ENCODE peak calls at places on chromosomes 5 and 9, in six cellular contexts. One of them, this sample, is unnamed.

GRCh38 chr5:56816546-56817081 is 1.3 kb downstream of the MAP3K1 start:
- DNase-seq in neuronal stem cell: peak; percentile 45
- DNase-seq in IMR-90: peak; percentile 54
- DNase-seq in H9: peak; percentile 83
- DNase-seq in H1: no peak
- DNase-seq in mesenchymal stem cell: peak; percentile 79
- DNase-seq in this sample: peak; percentile 77

GRCh38 chr5:1777281-1778137 is 22.1 kb downstream of the MRPL36 start:
- DNase-seq in IMR-90: no peak
- DNase-seq in mesenchymal stem cell: no peak
- DNase-seq in H9: no peak
- DNase-seq in neuronal stem cell: no peak
- DNase-seq in H1: no peak
- DNase-seq in this sample: no peak

GRCh38 chr9:34709196-34709978 is 549 bp downstream of the CCL21 start:
- DNase-seq in mesenchymal stem cell: no peak
- DNase-seq in neuronal stem cell: no peak
- DNase-seq in H9: no peak
- DNase-seq in H1: no peak
- DNase-seq in IMR-90: no peak
- DNase-seq in this sample: no peak

GRCh38 chr5:56183507-56183906 is 49.6 kb downstream of the ANKRD55 start:
- DNase-seq in H1: no peak
- DNase-seq in IMR-90: peak; percentile 98
- DNase-seq in H9: no peak
- DNase-seq in mesenchymal stem cell: peak; percentile 88
- DNase-seq in neuronal stem cell: no peak
- DNase-seq in this sample: peak; percentile 19

GRCh38 chr9:6827370-6827949 is 69.7 kb downstream of the KDM4C start:
- DNase-seq in H1: peak; percentile 63
- DNase-seq in IMR-90: peak; percentile 54
- DNase-seq in neuronal stem cell: peak; percentile 72
- DNase-seq in H9: no peak
- DNase-seq in mesenchymal stem cell: peak; percentile 60
- DNase-seq in this sample: peak; percentile 74

GRCh38 chr9:76415731-76416130 is 21.5 kb upstream of the RFK start:
- DNase-seq in mesenchymal stem cell: no peak
- DNase-seq in IMR-90: no peak
- DNase-seq in H1: no peak
- DNase-seq in H9: no peak
- DNase-seq in neuronal stem cell: no peak
- DNase-seq in this sample: no peak

GRCh38 chr5:181186902-181187499 is 18.0 kb downstream of the TRIM7 start:
- DNase-seq in IMR-90: no peak
- DNase-seq in H1: no peak
- DNase-seq in H9: no peak
- DNase-seq in neuronal stem cell: no peak
- DNase-seq in mesenchymal stem cell: no peak
- DNase-seq in this sample: no peak

GRCh38 chr9:121750715-121751623 is 99.5 kb downstream of the DAB2IP start:
- DNase-seq in mesenchymal stem cell: no peak
- DNase-seq in IMR-90: no peak
- DNase-seq in H1: no peak
- DNase-seq in neuronal stem cell: no peak
- DNase-seq in H9: no peak
- DNase-seq in this sample: no peak

GRCh38 chr5:6081727-6082210 is 296.6 kb downstream of the MED10 start:
- DNase-seq in H9: no peak
- DNase-seq in H1: no peak
- DNase-seq in mesenchymal stem cell: no peak
- DNase-seq in neuronal stem cell: no peak
- DNase-seq in IMR-90: no peak
- DNase-seq in this sample: no peak

GRCh38 chr9:21919377-21920362 is 74.5 kb downstream of the CDKN2A start:
- DNase-seq in H1: no peak
- DNase-seq in neuronal stem cell: no peak
- DNase-seq in IMR-90: peak; percentile 88
- DNase-seq in mesenchymal stem cell: peak; percentile 83
- DNase-seq in H9: no peak
- DNase-seq in this sample: no peak

GRCh38 chr9:127776919-127777280 is 1.6 kb downstream of the SH2D3C start:
- DNase-seq in mesenchymal stem cell: no peak
- DNase-seq in H1: no peak
- DNase-seq in IMR-90: no peak
- DNase-seq in H9: no peak
- DNase-seq in neuronal stem cell: no peak
- DNase-seq in this sample: no peak

GRCh38 chr9:31637265-31637664 is 747.2 kb upstream of the ACO1 start:
- DNase-seq in neuronal stem cell: no peak
- DNase-seq in H9: no peak
- DNase-seq in mesenchymal stem cell: no peak
- DNase-seq in H1: no peak
- DNase-seq in IMR-90: no peak
- DNase-seq in this sample: no peak

GRCh38 chr5:6837519-6838110 is 124.4 kb downstream of the TENT4A start:
- DNase-seq in H9: no peak
- DNase-seq in neuronal stem cell: no peak
- DNase-seq in IMR-90: no peak
- DNase-seq in H1: peak; percentile 96
- DNase-seq in mesenchymal stem cell: no peak
- DNase-seq in this sample: no peak

GRCh38 chr5:76537073-76537543 is 86.1 kb downstream of the F2RL2 start:
- DNase-seq in H9: no peak
- DNase-seq in IMR-90: peak; percentile 2
- DNase-seq in H1: no peak
- DNase-seq in neuronal stem cell: no peak
- DNase-seq in mesenchymal stem cell: no peak
- DNase-seq in this sample: no peak

GRCh38 chr5:50667653-50668403 is 1.4 kb downstream of the PARP8 start:
- DNase-seq in neuronal stem cell: peak; percentile 67
- DNase-seq in IMR-90: peak; percentile 52
- DNase-seq in H1: no peak
- DNase-seq in mesenchymal stem cell: peak; percentile 88
- DNase-seq in H9: peak; percentile 77
- DNase-seq in this sample: peak; percentile 64

GRCh38 chr5:87770016-87770415 is 357.3 kb upstream of the CCNH start:
- DNase-seq in neuronal stem cell: no peak
- DNase-seq in H9: no peak
- DNase-seq in mesenchymal stem cell: no peak
- DNase-seq in IMR-90: no peak
- DNase-seq in H1: no peak
- DNase-seq in this sample: no peak

GRCh38 chr5:16852251-16853005 is 83.7 kb downstream of the MYO10 start:
- DNase-seq in mesenchymal stem cell: no peak
- DNase-seq in IMR-90: no peak
- DNase-seq in H1: no peak
- DNase-seq in H9: no peak
- DNase-seq in neuronal stem cell: no peak
- DNase-seq in this sample: no peak

GRCh38 chr5:39517800-39518199 is 93.0 kb upstream of the DAB2 start:
- DNase-seq in IMR-90: peak; percentile 92
- DNase-seq in H9: no peak
- DNase-seq in mesenchymal stem cell: peak; percentile 69
- DNase-seq in H1: no peak
- DNase-seq in neuronal stem cell: no peak
- DNase-seq in this sample: peak; percentile 41

GRCh38 chr5:177365845-177366527 is 8.3 kb downstream of the RGS14 start:
- DNase-seq in IMR-90: no peak
- DNase-seq in H9: no peak
- DNase-seq in mesenchymal stem cell: no peak
- DNase-seq in neuronal stem cell: no peak
- DNase-seq in H1: no peak
- DNase-seq in this sample: no peak

GRCh38 chr9:116008278-116008677 is 145.3 kb upstream of the PAPPA start:
- DNase-seq in H1: no peak
- DNase-seq in H9: no peak
- DNase-seq in IMR-90: peak; percentile 52
- DNase-seq in mesenchymal stem cell: no peak
- DNase-seq in neuronal stem cell: no peak
- DNase-seq in this sample: no peak

GRCh38 chr9:117232266-117232665 is 182.6 kb downstream of the ASTN2 start:
- DNase-seq in neuronal stem cell: no peak
- DNase-seq in H9: no peak
- DNase-seq in mesenchymal stem cell: no peak
- DNase-seq in H1: no peak
- DNase-seq in IMR-90: no peak
- DNase-seq in this sample: no peak

GRCh38 chr5:14778789-14779070 is 92.8 kb downstream of the ANKH start:
- DNase-seq in H1: no peak
- DNase-seq in H9: no peak
- DNase-seq in IMR-90: no peak
- DNase-seq in mesenchymal stem cell: no peak
- DNase-seq in neuronal stem cell: no peak
- DNase-seq in this sample: no peak

GRCh38 chr5:123599171-123599570 is 87.2 kb downstream of the CSNK1G3 start:
- DNase-seq in H1: no peak
- DNase-seq in neuronal stem cell: no peak
- DNase-seq in mesenchymal stem cell: no peak
- DNase-seq in H9: no peak
- DNase-seq in IMR-90: peak; percentile 12
- DNase-seq in this sample: no peak

DNA sequence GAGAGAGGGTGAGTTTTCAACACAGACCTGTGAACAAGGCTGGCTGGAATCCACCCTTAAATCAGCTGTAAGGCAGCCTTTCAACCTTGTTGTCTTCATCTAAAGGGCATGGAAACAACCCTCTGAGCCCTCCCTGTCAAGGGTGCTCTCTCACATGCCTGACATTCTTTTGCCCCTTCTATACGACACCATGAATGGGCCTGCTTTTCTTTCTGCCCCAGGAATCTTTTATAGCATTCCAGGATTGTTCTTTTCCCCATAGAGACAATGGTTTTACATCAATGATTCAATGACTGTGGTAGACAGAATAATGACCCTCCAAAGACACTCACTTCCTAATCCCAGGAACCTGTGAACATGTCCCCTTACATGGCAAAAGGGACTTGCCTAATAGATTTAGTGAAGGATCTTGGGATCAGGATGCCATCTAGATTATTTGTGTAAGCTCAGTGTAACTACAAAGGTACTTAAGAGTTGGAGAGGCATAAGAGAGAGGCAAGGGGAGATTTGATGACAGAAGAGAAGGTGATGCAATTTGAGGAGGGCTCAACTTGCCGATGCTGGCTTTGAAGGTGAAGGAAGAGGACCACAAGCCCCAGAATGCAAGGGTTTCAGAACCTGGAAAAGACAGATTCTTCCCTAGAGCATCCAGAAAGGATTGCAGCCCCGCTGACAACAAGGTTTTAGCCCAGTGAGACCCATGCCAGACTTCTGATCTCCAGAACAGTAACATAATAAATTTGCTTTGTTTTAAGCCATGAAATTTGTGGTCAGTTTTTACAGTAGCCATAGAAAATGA is 29.2 kb upstream of the HMHB1 start:
- DNase-seq in IMR-90: no peak
- DNase-seq in mesenchymal stem cell: no peak
- DNase-seq in neuronal stem cell: peak; percentile 62
- DNase-seq in H1: no peak
- DNase-seq in H9: peak; percentile 44
- DNase-seq in this sample: no peak
- H3K18ac ChIP-seq in IMR-90: no peak overlapping the region
- H3K18ac ChIP-seq in mesenchymal stem cell: no peak overlapping the region
- H3K18ac ChIP-seq in neuronal stem cell: no peak overlapping the region
- H3K18ac ChIP-seq in H1: no peak overlapping the region
- H3K18ac ChIP-seq in H9: no peak overlapping the region
- H3K18ac ChIP-seq in this sample: no peak overlapping the region

DNA sequence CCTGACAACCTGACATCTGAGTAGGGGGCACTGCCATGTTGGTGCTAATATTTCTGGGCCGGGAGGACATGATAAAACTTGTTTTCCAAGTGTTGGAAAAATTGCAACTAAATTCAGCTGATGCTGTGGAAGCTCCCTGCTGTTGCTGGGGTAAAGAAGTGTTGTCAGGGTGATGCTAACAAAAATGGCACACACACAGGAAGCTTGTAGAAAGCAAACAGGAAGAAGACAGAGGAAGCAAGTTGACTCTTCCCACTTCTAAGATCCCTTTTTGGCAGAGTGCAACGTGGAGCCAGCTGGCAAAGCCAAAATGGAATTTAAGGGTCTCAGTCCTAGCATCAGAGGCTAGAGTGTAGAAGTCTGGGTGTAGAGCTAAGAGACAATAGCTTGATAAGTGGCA is 11.3 kb upstream of the RIOK2 start:
- DNase-seq in neuronal stem cell: no peak
- DNase-seq in IMR-90: no peak
- DNase-seq in mesenchymal stem cell: no peak
- DNase-seq in H1: no peak
- DNase-seq in H9: no peak
- DNase-seq in this sample: no peak
- H3K14ac ChIP-seq in neuronal stem cell: no peak overlapping the region
- H3K14ac ChIP-seq in IMR-90: no peak overlapping the region
- H3K14ac ChIP-seq in mesenchymal stem cell: no peak overlapping the region
- H3K14ac ChIP-seq in H1: no peak overlapping the region
- H3K14ac ChIP-seq in H9: no peak overlapping the region
- H3K14ac ChIP-seq in this sample: no peak overlapping the region

GRCh38 chr5:171619744-171620143 is 165.9 kb upstream of the SMIM23 start:
- DNase-seq in IMR-90: no peak
- DNase-seq in mesenchymal stem cell: no peak
- DNase-seq in H1: no peak
- DNase-seq in neuronal stem cell: no peak
- DNase-seq in H9: no peak
- DNase-seq in this sample: no peak
- H3K27me3 ChIP-seq in IMR-90: peaks cover 49% of the 10 kb centered on the region
- H3K27me3 ChIP-seq in mesenchymal stem cell: peaks cover 35% of the 10 kb centered on the region
- H3K27me3 ChIP-seq in H1: peaks cover 81% of the 10 kb centered on the region
- H3K27me3 ChIP-seq in neuronal stem cell: no peaks in the 10 kb centered on the region
- H3K27me3 ChIP-seq in H9: peaks cover 35% of the 10 kb centered on the region
- H3K27me3 ChIP-seq in this sample: no peaks in the 10 kb centered on the region

DNA sequence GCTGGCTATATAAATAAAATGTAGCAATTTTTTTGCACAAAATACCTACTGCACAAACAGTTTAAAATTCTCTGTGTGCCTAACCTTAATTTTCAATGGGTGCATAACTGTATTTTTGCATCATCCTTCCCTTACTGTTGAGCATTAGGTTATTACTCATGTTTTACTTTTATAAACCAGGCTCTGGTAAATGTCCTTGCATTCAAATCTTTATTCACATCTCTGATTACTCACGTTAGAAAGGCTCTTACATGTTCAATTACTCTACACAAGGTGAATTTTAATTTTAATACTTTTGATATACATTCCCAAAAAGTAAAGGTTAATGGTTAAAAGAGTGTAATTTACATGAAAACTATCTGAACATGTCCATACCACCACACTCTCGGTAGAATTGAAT is 246.1 kb downstream of the PRELID2 start:
- DNase-seq in H9: no peak
- DNase-seq in IMR-90: no peak
- DNase-seq in H1: no peak
- DNase-seq in neuronal stem cell: no peak
- DNase-seq in mesenchymal stem cell: no peak
- DNase-seq in this sample: no peak
- H3K18ac ChIP-seq in H9: no peak overlapping the region
- H3K18ac ChIP-seq in IMR-90: no peak overlapping the region
- H3K18ac ChIP-seq in H1: no peak overlapping the region
- H3K18ac ChIP-seq in neuronal stem cell: no peak overlapping the region
- H3K18ac ChIP-seq in mesenchymal stem cell: no peak overlapping the region
- H3K18ac ChIP-seq in this sample: no peak overlapping the region

GRCh38 chr5:29777373-29777772 is 1416.1 kb upstream of the CDH6 start:
- DNase-seq in mesenchymal stem cell: no peak
- DNase-seq in neuronal stem cell: no peak
- DNase-seq in IMR-90: no peak
- DNase-seq in H9: no peak
- DNase-seq in H1: no peak
- DNase-seq in this sample: no peak
- H3K14ac ChIP-seq in mesenchymal stem cell: no peak overlapping the region
- H3K14ac ChIP-seq in neuronal stem cell: no peak overlapping the region
- H3K14ac ChIP-seq in IMR-90: no peak overlapping the region
- H3K14ac ChIP-seq in H9: no peak overlapping the region
- H3K14ac ChIP-seq in H1: no peak overlapping the region
- H3K14ac ChIP-seq in this sample: no peak overlapping the region

GRCh38 chr5:36066540-36067210 is at the start of gene UGT3A2:
- DNase-seq in neuronal stem cell: peak; percentile 43
- DNase-seq in IMR-90: no peak
- DNase-seq in H1: peak; percentile 86
- DNase-seq in H9: peak; percentile 96
- DNase-seq in mesenchymal stem cell: no peak
- DNase-seq in this sample: no peak
- H3K27me3 ChIP-seq in neuronal stem cell: no peaks in the 10 kb centered on the region
- H3K27me3 ChIP-seq in IMR-90: peaks cover 19% of the 10 kb centered on the region
- H3K27me3 ChIP-seq in H1: no peaks in the 10 kb centered on the region
- H3K27me3 ChIP-seq in H9: no peaks in the 10 kb centered on the region
- H3K27me3 ChIP-seq in mesenchymal stem cell: peaks cover 40% of the 10 kb centered on the region
- H3K27me3 ChIP-seq in this sample: no peaks in the 10 kb centered on the region

This sample was measured in trophoblast cell.